ENCODE peak calls at places on chromosomes 1 and 21, in five cellular contexts. V, Z, S, Q and D are unnamed samples.

GRCh38 chr1:178536844-178537371 is 24.0 kb downstream of the TEX35 start:
- DNase-seq in V (peak; percentile 99), S (no peak), Q (no peak), Z (peak; percentile 98), D (no peak)

GRCh38 chr1:147673401-147673800 is 3.1 kb upstream of the ACP6 start:
- DNase-seq in Q (no peak), S (no peak), Z (peak; percentile 72), V (peak; percentile 28), D (no peak)

GRCh38 chr1:159015440-159015909 is 5.8 kb downstream of the IFI16 start:
- DNase-seq in Q (no peak), V (peak; percentile 85), Z (peak; percentile 81), S (peak; percentile 91), D (peak; percentile 63)

GRCh38 chr21:37965088-37965805 is 49.0 kb upstream of the KCNJ6 start:
- DNase-seq in Z (no peak), Q (no peak), V (no peak), S (no peak), D (no peak)

GRCh38 chr1:223089250-223089649 is 53.8 kb downstream of the TLR5 start:
- DNase-seq in Q (no peak), V (no peak), S (no peak), Z (no peak), D (no peak)

GRCh38 chr1:42798010-42798409 is 13.2 kb downstream of the TMEM269 start:
- DNase-seq in Q (no peak), V (peak; percentile 23), Z (no peak), S (no peak), D (no peak)

GRCh38 chr21:27314096-27314495 is 347.2 kb upstream of the ADAMTS5 start:
- DNase-seq in V (peak; percentile 36), S (no peak), Q (no peak), Z (no peak), D (no peak)

GRCh38 chr1:199302554-199302953 is 663.7 kb downstream of the PTPRC start:
- DNase-seq in Z (peak; percentile 71), S (no peak), V (no peak), Q (no peak), D (no peak)

GRCh38 chr1:94821636-94822305 is 1.6 kb downstream of the SLC44A3 start:
- DNase-seq in V (no peak), S (no peak), Q (no peak), Z (no peak), D (no peak)

GRCh38 chr1:194908643-194909042 is 1699.6 kb downstream of the KCNT2 start:
- DNase-seq in Q (no peak), S (no peak), Z (peak; percentile 20), V (no peak), D (no peak)

GRCh38 chr1:233113009-233113712 is 162.8 kb downstream of the NTPCR start:
- DNase-seq in Z (peak; percentile 100), S (no peak), Q (peak; percentile 24), V (peak; percentile 100), D (no peak)

GRCh38 chr1:19457555-19457954 is 27.8 kb downstream of the CAPZB start:
- DNase-seq in S (no peak), Q (no peak), Z (no peak), V (no peak), D (no peak)

GRCh38 chr21:36115138-36115710 is 19.7 kb upstream of the CBR3 start:
- DNase-seq in S (no peak), Q (no peak), V (no peak), Z (no peak), D (no peak)

GRCh38 chr1:62321438-62321837 is 2.2 kb upstream of the KANK4 start:
- DNase-seq in Z (peak; percentile 84), Q (no peak), V (peak; percentile 72), S (no peak), D (no peak)

GRCh38 chr1:11355594-11356467 is 82.8 kb downstream of the UBIAD1 start:
- DNase-seq in Z (no peak), Q (no peak), S (no peak), V (no peak), D (no peak)

GRCh38 chr1:83985048-83985447 is 13.9 kb downstream of the TTLL7 start:
- DNase-seq in V (no peak), Z (no peak), S (no peak), Q (no peak), D (no peak)

GRCh38 chr21:16709866-16710550 is 802.8 kb upstream of the CXADR start:
- DNase-seq in S (no peak), Z (peak; percentile 76), Q (no peak), V (peak; percentile 75), D (no peak)

GRCh38 chr1:167420510-167420909 is 97.8 kb downstream of the CD247 start:
- DNase-seq in V (no peak), S (no peak), Z (no peak), Q (no peak), D (no peak)

GRCh38 chr1:165861911-165862310 is 34.5 kb downstream of the UCK2 start:
- DNase-seq in Z (no peak), S (no peak), V (no peak), Q (no peak), D (no peak)

GRCh38 chr1:28416509-28417194 is 47.1 kb downstream of the PHACTR4 start:
- DNase-seq in S (no peak), V (no peak), Q (no peak), Z (no peak), D (no peak)

GRCh38 chr1:164948101-164948500 is 389.1 kb downstream of the PBX1 start:
- DNase-seq in Z (no peak), V (no peak), S (no peak), Q (no peak), D (no peak)

GRCh38 chr1:234561322-234561721 is 48.7 kb downstream of the IRF2BP2 start:
- DNase-seq in V (no peak), Q (no peak), Z (no peak), S (no peak), D (no peak)

GRCh38 chr1:247919952-247920351 is at the start of gene OR2T8:
- DNase-seq in Q (no peak), Z (no peak), S (no peak), V (no peak), D (no peak)

GRCh38 chr1:94235189-94236020 is 2.0 kb downstream of the ARHGAP29 start:
- DNase-seq in V (no peak), S (no peak), Z (no peak), Q (no peak), D (no peak)

GRCh38 chr1:41582004-41582325 is 97.5 kb upstream of the EDN2 start:
- DNase-seq in Q (no peak), Z (no peak), S (no peak), V (no peak), D (no peak)

GRCh38 chr1:87121732-87122163 is 206.9 kb upstream of the LMO4 start:
- DNase-seq in S (no peak), Z (no peak), Q (no peak), V (no peak), D (no peak)

GRCh38 chr1:91513160-91513559 is 12.5 kb downstream of the CDC7 start:
- DNase-seq in Z (no peak), S (no peak), V (peak; percentile 54), Q (no peak), D (no peak)
- TF ChIP-seq CTCF in Z (peak; percentile 28), S (peak; percentile 28), V (peak; percentile 66), Q (no peak), D (no peak)

DNA sequence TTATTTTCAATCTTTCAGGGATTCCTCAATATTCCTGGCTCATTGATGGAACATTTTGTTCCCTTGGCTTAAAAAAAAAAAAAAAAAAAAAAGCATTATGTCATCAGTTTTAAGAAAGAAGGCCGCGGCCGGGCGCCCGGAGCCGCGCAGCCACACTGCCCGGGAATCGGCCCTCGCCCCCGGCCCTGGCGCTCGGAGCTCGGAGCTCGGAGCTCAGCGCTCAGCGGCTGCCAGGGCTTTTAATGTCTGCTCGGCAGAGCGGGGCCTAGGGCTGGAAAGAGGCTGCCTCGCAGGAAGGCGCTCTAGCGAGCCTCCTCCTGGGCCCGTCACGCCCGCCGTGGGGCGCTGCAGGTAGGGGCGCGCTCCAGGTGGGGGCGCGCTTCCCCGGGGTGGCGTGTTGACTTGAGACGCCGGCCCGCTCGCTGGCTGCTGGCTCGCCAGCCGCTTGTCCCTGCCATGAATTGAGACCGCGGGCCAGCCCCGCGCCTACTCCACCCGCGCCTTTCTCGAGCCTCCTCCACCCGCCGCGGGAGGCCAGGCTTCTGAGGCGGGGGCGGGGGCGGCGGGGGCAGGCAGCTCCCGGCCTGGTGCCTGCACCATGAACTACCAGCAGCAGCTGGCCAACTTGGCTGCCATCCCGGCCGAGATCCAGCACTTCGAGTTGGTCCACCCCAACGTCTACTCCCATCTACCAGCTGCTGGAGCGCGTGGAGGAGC is 5.4 kb upstream of the TDRD5 start:
- DNase-seq in Z (peak; percentile 22), S (no peak), V (peak; percentile 12), Q (peak; percentile 72), D (no peak)
- TF ChIP-seq CTCF in Z (peak; percentile 18), S (no peak), V (no peak), Q (peak; percentile 62), D (no peak)

GRCh38 chr1:46183926-46184557 is 7.8 kb upstream of the P3R3URF start:
- DNase-seq in Q (no peak), Z (no peak), V (peak; percentile 27), S (no peak), D (no peak)
- TF ChIP-seq CTCF in Q (no peak), Z (no peak), V (no peak), S (no peak), D (no peak)

GRCh38 chr1:6624712-6625578 is at the start of gene THAP3:
- DNase-seq in V (peak; percentile 85), Z (peak; percentile 86), S (peak; percentile 86), Q (peak; percentile 89), D (peak; percentile 97)
- TF ChIP-seq CTCF in V (no peak), Z (no peak), S (peak; percentile 67), Q (no peak), D (no peak)